ENCODE peak calls at places on chromosomes 12 and 14, in eight cellular contexts. A is bronchial epithelial cell, B is WTC11, U is cardiac muscle cell, Q is keratinocyte, V is CD14-positive monocyte, R is ascending aorta, M is Caco-2. X is an unnamed sample.
A peak's percentile ranks its signal among the peaks of the same experiment; 100 is the strongest.

GRCh38 chr12:92411687-92412086 is 266.0 kb upstream of the BTG1 start:
- DNase-seq in M (no peak), V (no peak), U (no peak), R (no peak), Q (no peak), B (no peak), A (no peak), X (no peak)

GRCh38 chr14:61813101-61813596 is 50.9 kb downstream of the SNAPC1 start:
- DNase-seq in U (no peak), B (peak; percentile 29), V (no peak), A (no peak), M (no peak), Q (no peak), R (no peak), X (no peak)

GRCh38 chr12:23133471-23133870 is 508.5 kb downstream of the ETNK1 start:
- DNase-seq in M (no peak), V (no peak), A (peak; percentile 4), U (no peak), B (no peak), R (no peak), Q (no peak), X (no peak)

GRCh38 chr14:74945261-74945851 is 10.0 kb downstream of the PGF start:
- DNase-seq in A (no peak), R (no peak), B (peak; percentile 86), Q (no peak), V (no peak), M (peak; percentile 65), U (peak; percentile 60), X (peak; percentile 52)

GRCh38 chr14:90970167-90970600 is 90.3 kb downstream of the RPS6KA5 start:
- DNase-seq in R (no peak), A (peak; percentile 90), Q (no peak), U (no peak), B (no peak), V (no peak), M (no peak), X (no peak)

GRCh38 chr12:13102481-13103195 is 829 bp downstream of the GSG1 start:
- DNase-seq in B (no peak), R (no peak), U (no peak), A (no peak), V (peak; percentile 49), Q (no peak), M (no peak), X (no peak)

GRCh38 chr12:116547955-116548471 is 11.2 kb upstream of the MAP1LC3B2 start:
- DNase-seq in M (no peak), Q (no peak), B (no peak), U (peak; percentile 66), V (peak; percentile 75), A (no peak), R (no peak), X (no peak)

GRCh38 chr12:103830025-103830725 is 10.9 kb downstream of the NT5DC3 start:
- DNase-seq in R (no peak), A (no peak), U (no peak), B (no peak), Q (no peak), M (no peak), V (no peak), X (no peak)

GRCh38 chr12:123065666-123066457 is 85.0 kb downstream of the PITPNM2 start:
- DNase-seq in B (no peak), V (no peak), R (no peak), A (no peak), M (no peak), Q (no peak), U (no peak), X (no peak)

GRCh38 chr12:93415723-93416464 is 25.9 kb downstream of the UBE2N start:
- DNase-seq in M (no peak), Q (no peak), V (no peak), U (peak; percentile 47), A (no peak), B (no peak), R (no peak), X (no peak)

GRCh38 chr12:6267007-6267721 is 43.3 kb upstream of the PLEKHG6 start:
- DNase-seq in Q (peak; percentile 57), A (peak; percentile 88), R (no peak), M (no peak), B (no peak), V (no peak), U (no peak), X (no peak)

GRCh38 chr12:91763654-91764439 is 381.8 kb downstream of the BTG1 start:
- DNase-seq in M (no peak), R (no peak), Q (no peak), B (no peak), V (no peak), U (no peak), A (no peak), X (no peak)

GRCh38 chr14:34355584-34356266 is 106.3 kb downstream of the SPTSSA start:
- DNase-seq in B (no peak), Q (no peak), R (no peak), U (no peak), A (peak; percentile 84), M (no peak), V (no peak), X (no peak)

GRCh38 chr12:68290126-68290525 is 36.7 kb upstream of the IL22 start:
- DNase-seq in M (no peak), U (no peak), A (no peak), R (no peak), B (no peak), Q (no peak), V (no peak), X (no peak)

GRCh38 chr12:96242597-96242996 is 48.4 kb downstream of the ELK3 start:
- DNase-seq in Q (no peak), U (no peak), M (no peak), B (no peak), V (no peak), A (no peak), R (peak; percentile 60), X (no peak)

GRCh38 chr12:120103371-120103770 is 13.2 kb downstream of the RAB35 start:
- DNase-seq in U (no peak), A (no peak), R (no peak), V (no peak), B (no peak), Q (no peak), M (no peak), X (no peak)

DNA sequence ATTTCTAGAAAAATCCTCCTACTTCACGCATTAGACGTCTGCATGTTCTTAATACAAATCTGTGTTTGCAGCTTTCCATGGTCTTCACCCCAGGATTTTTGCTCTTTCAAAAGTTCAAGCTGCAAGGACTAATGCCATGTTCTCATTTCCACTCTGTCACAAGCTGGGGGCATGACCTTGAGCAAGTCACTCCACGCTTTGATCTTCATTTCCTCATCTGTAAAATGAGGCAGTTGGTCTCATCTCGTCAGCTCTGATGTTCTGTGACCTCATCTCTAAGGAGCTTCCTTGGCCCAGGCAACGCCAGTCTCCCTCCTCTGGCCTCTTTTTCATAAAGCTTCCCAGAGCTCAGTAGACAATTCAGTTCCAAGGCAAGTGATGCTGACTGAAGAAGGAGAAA is 18.8 kb upstream of the BMP4 start:
- DNase-seq in B (no peak), R (no peak), U (no peak), A (no peak), M (no peak), Q (no peak), V (no peak), X (no peak)
- TF ChIP-seq CTCF in B (no peak), R (no peak), U (no peak), A (no peak), M (no peak), Q (no peak), V (no peak), X (no peak)

DNA sequence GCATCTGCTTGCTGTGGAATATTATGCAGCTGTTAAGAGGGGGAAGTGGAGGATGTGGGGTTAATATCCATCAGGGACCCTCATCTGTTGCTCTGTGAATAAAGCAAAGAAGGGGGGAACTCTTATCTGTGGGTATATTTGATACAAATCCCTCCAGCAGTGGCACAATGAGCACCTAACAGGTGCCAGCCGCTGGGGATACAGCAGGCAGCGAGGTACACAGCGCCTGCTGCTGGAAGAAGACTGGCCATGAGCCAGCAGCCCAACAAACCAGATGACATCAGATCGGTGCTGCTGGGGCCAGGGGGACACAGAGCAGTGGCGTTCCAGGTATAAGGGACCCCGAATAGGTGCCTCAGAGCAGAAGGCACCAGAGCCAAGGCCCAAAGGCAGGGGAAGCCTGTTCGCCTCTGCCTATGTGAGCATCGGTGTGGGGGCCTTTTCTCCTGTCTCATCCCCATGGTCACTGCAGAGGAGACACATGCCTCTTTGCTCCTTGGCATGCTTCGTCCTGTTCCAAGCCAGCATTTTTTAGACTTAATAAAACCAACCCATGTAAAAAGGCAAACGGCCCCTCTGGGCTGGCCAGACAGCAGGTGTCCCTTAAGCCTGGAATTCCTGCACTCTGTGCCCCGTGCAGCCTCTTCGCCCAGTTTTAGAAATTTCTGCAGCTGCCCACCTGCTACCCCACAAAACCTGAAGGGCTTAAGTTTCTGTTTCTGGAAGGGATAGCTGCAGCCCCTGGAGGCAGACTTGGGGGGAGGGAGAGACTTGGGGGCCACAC is 1.6 kb upstream of the CKB start:
- DNase-seq in R (peak; percentile 64), A (no peak), V (no peak), U (no peak), M (no peak), B (no peak), Q (no peak), X (no peak)
- TF ChIP-seq CTCF in R (no peak), A (no peak), V (no peak), U (no peak), M (no peak), B (no peak), Q (no peak), X (no peak)

GRCh38 chr14:24437020-24437735 is 5.4 kb downstream of the SDR39U1 start:
- DNase-seq in M (no peak), V (no peak), R (no peak), B (no peak), A (no peak), Q (no peak), U (no peak), X (no peak)
- TF ChIP-seq CTCF in M (no peak), V (peak; percentile 64), R (no peak), B (peak; percentile 9), A (no peak), Q (no peak), U (no peak), X (peak; percentile 5)

GRCh38 chr14:50003213-50004021 is 110.5 kb downstream of the ARF6 start:
- DNase-seq in M (peak; percentile 89), R (peak; percentile 90), B (peak; percentile 42), A (no peak), Q (no peak), V (peak; percentile 83), U (peak; percentile 45), X (peak; percentile 86)
- TF ChIP-seq CTCF in M (peak; percentile 27), R (no peak), B (no peak), A (no peak), Q (no peak), V (peak; percentile 11), U (no peak), X (no peak)

DNA sequence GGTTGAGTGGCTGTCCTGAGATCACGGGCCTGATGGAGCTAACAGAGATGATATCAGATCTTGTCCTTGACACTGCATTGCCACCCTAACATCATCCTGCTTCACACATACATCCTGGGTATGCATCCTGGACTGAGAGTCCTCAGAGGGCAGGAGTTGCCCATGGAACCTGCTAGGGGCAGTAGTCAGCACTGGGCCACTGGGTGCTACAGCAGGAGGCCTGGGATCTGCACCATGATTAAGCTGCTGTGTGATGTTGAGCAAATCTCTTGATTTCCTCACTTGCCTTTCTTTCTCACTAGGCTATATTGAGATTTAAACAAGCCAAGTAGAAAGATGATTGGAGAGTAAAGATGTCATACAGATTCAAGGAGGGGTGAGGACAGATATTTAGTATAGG is 22.1 kb upstream of the EIF4B start:
- DNase-seq in M (no peak), V (no peak), A (no peak), Q (no peak), B (no peak), U (no peak), R (no peak), X (peak; percentile 25)
- TF ChIP-seq CTCF in M (peak; percentile 15), V (no peak), A (peak; percentile 11), Q (no peak), B (no peak), U (peak; percentile 4), R (no peak), X (no peak)